ENCODE peak calls at places on chromosomes 6 and 20, in five cellular contexts. V, P, E, D and Y are unnamed samples.

GRCh38 chr20:51368461-51369211 is 173.9 kb downstream of the NFATC2 start:
- DNase-seq in E (no peak), P (no peak), V (peak), D (no peak), Y (no peak)

GRCh38 chr6:20092071-20092566 is 120.2 kb downstream of the MBOAT1 start:
- DNase-seq in D (peak), P (no peak), E (no peak), V (peak), Y (peak)

GRCh38 chr6:16090920-16091319 is 38.0 kb upstream of the MYLIP start:
- DNase-seq in E (no peak), P (no peak), D (no peak), V (no peak), Y (no peak)

GRCh38 chr6:127202676-127203075 is 64.0 kb upstream of the RNF146 start:
- DNase-seq in E (no peak), D (no peak), V (peak), P (no peak), Y (no peak)

GRCh38 chr6:135182993-135183531 is 2.0 kb downstream of the MYB start:
- DNase-seq in D (no peak), P (no peak), V (no peak), E (peak), Y (no peak)

GRCh38 chr6:49937017-49937416 is 26.9 kb downstream of the DEFB114 start:
- DNase-seq in D (no peak), E (no peak), V (no peak), P (no peak), Y (no peak)

GRCh38 chr6:13830803-13831202 is 16.4 kb upstream of the MCUR1 start:
- DNase-seq in E (no peak), P (no peak), D (no peak), V (no peak), Y (no peak)

GRCh38 chr20:50189681-50190250 is 864 bp upstream of the CEBPB start:
- DNase-seq in D (peak), V (no peak), P (no peak), E (no peak), Y (no peak)

GRCh38 chr20:61797200-61797599 is 268.5 kb downstream of the TAF4 start:
- DNase-seq in D (no peak), E (no peak), P (no peak), V (no peak), Y (peak)

GRCh38 chr6:129233458-129234134 is 350.7 kb downstream of the LAMA2 start:
- DNase-seq in D (no peak), V (no peak), P (no peak), E (no peak), Y (no peak)

GRCh38 chr20:63819224-63819917 is 11.7 kb downstream of the ZBTB46 start:
- DNase-seq in D (no peak), V (peak), E (no peak), P (no peak), Y (peak)